ENCODE peak calls at places on chromosomes 2 and 18, in ten cellular contexts. G is H9, F is stomach, I is psoas muscle, C is endothelial cell, J is activated B cell treated with CpG ODN at 0.5 μM for 24 hours, M is HepG2, H is progenitor cell of endocrine pancreas, Q is AG04450, N is neural progenitor cell. A is an unnamed sample.

GRCh38 chr2:230885467-230886130 is 20.9 kb downstream of the ITM2C start:
- DNase-seq in F (no peak), J (no peak), N (peak; percentile 88), G (peak; percentile 62), H (no peak), Q (peak; percentile 33), I (no peak), M (no peak), C (no peak), A (peak; percentile 24)

GRCh38 chr2:4135765-4136164 is 432.4 kb downstream of the DCDC2C start:
- DNase-seq in Q (no peak), N (no peak), J (no peak), G (no peak), M (no peak), F (no peak), I (no peak), C (no peak), H (no peak), A (no peak)

GRCh38 chr2:31239842-31240198 is 5.9 kb downstream of the EHD3 start:
- DNase-seq in H (no peak), J (no peak), F (no peak), I (peak; percentile 73), Q (no peak), N (no peak), C (no peak), G (peak; percentile 29), M (no peak), A (no peak)

GRCh38 chr2:191202881-191203397 is 42.3 kb upstream of the MYO1B start:
- DNase-seq in H (no peak), M (no peak), Q (peak; percentile 34), G (no peak), J (no peak), F (no peak), C (no peak), N (no peak), I (peak; percentile 21), A (no peak)

GRCh38 chr2:123791716-123792115 is 233.4 kb upstream of the CNTNAP5 start:
- DNase-seq in I (no peak), J (no peak), H (no peak), M (no peak), C (no peak), F (no peak), Q (no peak), N (no peak), G (no peak), A (no peak)

GRCh38 chr2:144510206-144510991 is 9.5 kb downstream of the ZEB2 start:
- DNase-seq in N (peak; percentile 86), C (no peak), M (peak; percentile 45), I (no peak), J (no peak), Q (peak; percentile 49), F (no peak), H (no peak), G (peak; percentile 78), A (no peak)

GRCh38 chr2:19476347-19476746 is 117.9 kb upstream of the OSR1 start:
- DNase-seq in G (no peak), F (no peak), H (no peak), N (no peak), M (no peak), I (no peak), J (no peak), C (no peak), Q (no peak), A (no peak)

GRCh38 chr2:72778410-72778809 is 47.4 kb downstream of the EXOC6B start:
- DNase-seq in Q (no peak), F (no peak), G (no peak), N (no peak), H (no peak), M (peak; percentile 67), C (no peak), I (no peak), J (no peak), A (no peak)

GRCh38 chr2:11389551-11390528 is 45.4 kb upstream of the ROCK2 start:
- DNase-seq in J (no peak), H (no peak), M (peak; percentile 93), C (no peak), Q (peak; percentile 95), I (no peak), N (no peak), G (no peak), F (peak; percentile 77), A (no peak)

GRCh38 chr2:105239924-105240323 is 1.6 kb upstream of the GPR45 start:
- DNase-seq in C (no peak), H (no peak), M (no peak), Q (peak; percentile 73), N (peak; percentile 31), F (no peak), I (no peak), J (no peak), G (no peak), A (no peak)

GRCh38 chr2:215594766-215595165 is 158.9 kb upstream of the FN1 start:
- DNase-seq in I (no peak), G (no peak), N (no peak), J (no peak), C (no peak), M (no peak), F (no peak), Q (no peak), H (no peak), A (no peak)

GRCh38 chr2:86367501-86367778 is 30.0 kb upstream of the REEP1 start:
- DNase-seq in I (no peak), Q (no peak), F (no peak), N (no peak), H (no peak), C (no peak), G (no peak), J (no peak), M (no peak), A (no peak)

DNA sequence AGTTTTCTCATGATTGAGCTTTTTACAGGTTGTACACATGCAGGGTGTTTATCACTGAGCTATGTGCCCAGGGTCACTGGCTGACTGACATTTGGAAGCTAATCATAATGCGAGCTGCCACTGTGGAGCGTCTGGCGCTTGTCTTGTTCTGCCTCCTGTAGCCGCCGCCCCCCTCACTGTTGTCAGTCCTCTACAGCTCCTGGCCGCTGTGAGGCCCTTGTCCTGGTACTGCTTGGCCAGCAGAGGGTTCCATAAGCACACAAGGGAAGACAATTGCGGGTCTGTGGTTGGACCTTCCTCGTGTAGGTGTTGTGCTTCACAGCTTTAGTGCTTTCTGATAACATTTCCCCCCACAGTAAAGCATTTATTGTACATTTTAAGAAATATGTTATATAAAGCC is 105.6 kb upstream of the LDLRAD4 start:
- DNase-seq in G (peak; percentile 88), F (peak; percentile 55), I (peak; percentile 36), Q (no peak), J (no peak), M (peak; percentile 81), H (peak; percentile 37), N (peak; percentile 91), C (peak; percentile 75), A (no peak)
- TF ChIP-seq CTCF in G (peak; percentile 68), F (peak; percentile 37), I (peak; percentile 25), Q (peak; percentile 52), J (no peak), M (peak; percentile 90), H (peak; percentile 59), N (peak; percentile 63), C (no peak), A (peak; percentile 77)

GRCh38 chr2:74399785-74400184 is 19.7 kb upstream of the DCTN1 start:
- DNase-seq in M (peak; percentile 41), H (no peak), G (no peak), N (peak; percentile 45), J (no peak), F (no peak), C (no peak), Q (no peak), I (no peak), A (no peak)
- TF ChIP-seq CTCF in M (peak; percentile 49), H (peak; percentile 54), G (peak; percentile 69), N (peak; percentile 67), J (no peak), F (no peak), C (peak; percentile 86), Q (peak; percentile 67), I (peak; percentile 33), A (peak; percentile 76)

GRCh38 chr18:70627100-70627802 is 338.4 kb downstream of the SOCS6 start:
- DNase-seq in M (no peak), F (no peak), J (no peak), H (no peak), C (no peak), G (no peak), Q (no peak), I (no peak), N (no peak), A (no peak)
- TF ChIP-seq CTCF in M (no peak), F (no peak), J (no peak), H (peak; percentile 26), C (no peak), G (peak; percentile 38), Q (no peak), I (no peak), N (peak; percentile 20), A (no peak)

DNA sequence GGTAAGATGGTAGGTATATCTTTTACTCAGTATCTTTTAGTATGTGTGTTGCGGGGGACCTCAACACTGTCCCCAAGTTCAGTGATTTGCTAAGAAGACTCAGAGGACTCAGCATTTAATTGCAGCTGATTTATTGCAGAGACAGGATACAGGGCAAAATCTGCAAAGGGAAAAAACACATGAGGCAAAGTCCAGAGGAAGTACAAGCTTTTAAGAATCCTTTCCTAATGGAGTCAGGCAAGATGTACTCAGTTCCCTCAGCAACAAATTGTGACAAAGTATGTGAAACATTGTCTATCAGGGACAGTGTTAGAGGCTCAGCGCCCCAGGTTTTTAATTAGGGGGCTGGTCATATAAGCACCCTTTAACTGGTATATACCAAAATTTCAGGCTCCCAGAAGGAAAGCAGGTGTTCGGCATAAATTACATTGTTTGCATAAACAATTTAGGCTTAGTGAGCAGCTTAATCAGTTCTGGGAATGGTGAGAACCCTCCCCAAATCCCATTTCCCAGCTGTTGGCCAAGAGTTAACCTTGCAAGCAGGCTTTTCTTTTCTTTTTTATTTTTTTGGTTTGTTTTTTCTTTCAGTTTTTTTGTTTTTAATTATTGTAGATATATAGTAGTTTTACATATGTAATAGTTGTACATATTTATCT is 41.7 kb downstream of the RAB3GAP1 start:
- DNase-seq in N (no peak), M (peak; percentile 38), Q (no peak), C (no peak), F (no peak), H (no peak), J (no peak), G (no peak), I (no peak), A (no peak)
- TF ChIP-seq CTCF in N (no peak), M (no peak), Q (no peak), C (no peak), F (no peak), H (no peak), J (no peak), G (no peak), I (no peak), A (no peak)

DNA sequence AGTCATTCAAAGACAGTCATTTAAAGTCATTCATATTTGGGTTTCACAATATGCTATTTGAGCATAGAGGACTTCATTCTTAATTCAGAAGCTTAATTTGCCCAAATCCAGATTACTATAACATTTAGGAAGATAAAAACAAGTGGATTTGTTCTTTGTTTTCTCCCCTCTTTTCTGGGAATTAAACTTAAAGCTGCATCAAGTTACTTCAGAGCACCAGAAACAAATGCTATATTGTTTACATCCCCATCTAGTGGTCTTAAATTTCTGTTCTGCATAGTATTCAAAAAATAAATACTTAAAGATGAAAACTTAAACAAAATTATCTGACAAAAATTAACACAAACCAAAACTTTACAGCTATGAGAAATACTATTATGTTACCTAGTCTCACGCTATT is 34.7 kb upstream of the MARCHF7 start:
- DNase-seq in H (no peak), Q (no peak), G (no peak), I (no peak), C (no peak), J (no peak), N (no peak), F (no peak), M (peak; percentile 10), A (no peak)
- TF ChIP-seq CTCF in H (no peak), Q (peak; percentile 46), G (peak; percentile 22), I (peak; percentile 36), C (no peak), J (no peak), N (peak; percentile 11), F (no peak), M (peak; percentile 30), A (peak; percentile 80)

A was measured in chondrocyte.